ENCODE peak calls at places on chromosomes 4 and X, in four cellular contexts. One of them, this sample, is unnamed.

GRCh38 chr4:76120199-76120598 is 28.0 kb downstream of the NUP54 start:
- DNase-seq in stomach: no peak
- DNase-seq in sigmoid colon: no peak
- DNase-seq in GM12878: no peak
- DNase-seq in this sample: no peak

GRCh38 chrX:32847921-32848320 is 363.4 kb downstream of the DMD start:
- DNase-seq in stomach: no peak
- DNase-seq in sigmoid colon: no peak
- DNase-seq in GM12878: no peak
- DNase-seq in this sample: no peak

GRCh38 chr4:168560184-168560834 is 63.5 kb downstream of the PALLD start:
- DNase-seq in stomach: peak; percentile 37
- DNase-seq in sigmoid colon: no peak
- DNase-seq in GM12878: no peak
- DNase-seq in this sample: no peak

GRCh38 chrX:1581132-1581531 is 10.3 kb upstream of the AKAP17A start:
- DNase-seq in stomach: peak; percentile 58
- DNase-seq in sigmoid colon: no peak
- DNase-seq in GM12878: no peak
- DNase-seq in this sample: no peak

GRCh38 chr4:130814896-130815295 is 1718.9 kb downstream of the C4orf33 start:
- DNase-seq in stomach: no peak
- DNase-seq in sigmoid colon: no peak
- DNase-seq in GM12878: no peak
- DNase-seq in this sample: no peak

GRCh38 chrX:134453631-134454030 is 6.3 kb upstream of the HPRT1 start:
- DNase-seq in stomach: peak; percentile 36
- DNase-seq in sigmoid colon: no peak
- DNase-seq in GM12878: no peak
- DNase-seq in this sample: no peak

GRCh38 chr4:47221721-47222120 is 190.4 kb downstream of the GABRB1 start:
- DNase-seq in stomach: no peak
- DNase-seq in sigmoid colon: no peak
- DNase-seq in GM12878: no peak
- DNase-seq in this sample: no peak

GRCh38 chrX:48196745-48197213 is at the start of gene SSX5:
- DNase-seq in stomach: no peak
- DNase-seq in sigmoid colon: no peak
- DNase-seq in GM12878: no peak
- DNase-seq in this sample: no peak

GRCh38 chrX:30663317-30663716 is 10.1 kb downstream of the GK start:
- DNase-seq in stomach: no peak
- DNase-seq in sigmoid colon: no peak
- DNase-seq in GM12878: no peak
- DNase-seq in this sample: no peak

GRCh38 chr4:109547394-109547793 is 12.7 kb upstream of the MCUB start:
- DNase-seq in stomach: no peak
- DNase-seq in sigmoid colon: no peak
- DNase-seq in GM12878: no peak
- DNase-seq in this sample: no peak

GRCh38 chr4:41009411-41009810 is 204.9 kb downstream of the APBB2 start:
- DNase-seq in stomach: no peak
- DNase-seq in sigmoid colon: no peak
- DNase-seq in GM12878: no peak
- DNase-seq in this sample: no peak

GRCh38 chr4:177450421-177451107 is 8.3 kb upstream of the AGA start:
- DNase-seq in stomach: no peak
- DNase-seq in sigmoid colon: no peak
- DNase-seq in GM12878: no peak
- DNase-seq in this sample: no peak

GRCh38 chr4:177453116-177453515 is 10.9 kb upstream of the AGA start:
- DNase-seq in stomach: no peak
- DNase-seq in sigmoid colon: no peak
- DNase-seq in GM12878: no peak
- DNase-seq in this sample: no peak

GRCh38 chr4:177460460-177460859 is 18.2 kb upstream of the AGA start:
- DNase-seq in stomach: no peak
- DNase-seq in sigmoid colon: no peak
- DNase-seq in GM12878: no peak
- DNase-seq in this sample: no peak

GRCh38 chr4:177451108-177451500 is 8.9 kb upstream of the AGA start:
- DNase-seq in stomach: no peak
- DNase-seq in sigmoid colon: no peak
- DNase-seq in GM12878: no peak
- DNase-seq in this sample: no peak

DNA sequence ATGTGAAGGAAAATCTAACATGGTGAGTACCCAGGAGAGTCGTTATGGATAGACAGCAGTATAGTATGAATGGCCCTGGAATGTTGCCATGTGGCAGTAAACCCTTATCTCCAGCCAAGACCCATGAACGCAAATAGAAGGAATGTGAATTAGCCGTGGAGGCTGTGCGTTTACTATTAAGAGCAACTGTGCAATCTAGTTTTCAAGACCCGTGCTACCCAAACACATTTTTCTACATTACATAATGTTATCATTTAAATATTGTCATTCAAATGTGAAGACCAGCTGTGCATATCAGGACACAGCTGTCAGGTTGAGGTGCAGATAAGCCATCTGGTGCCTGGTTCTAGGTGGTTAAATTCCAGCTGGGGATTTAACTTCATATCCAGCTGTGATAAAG is 13.4 kb upstream of the AGA start:
- DNase-seq in stomach: no peak
- DNase-seq in sigmoid colon: no peak
- DNase-seq in GM12878: no peak
- DNase-seq in this sample: peak; percentile 83
- TF ChIP-seq POLR2AphosphoS5 in stomach: no peak
- TF ChIP-seq POLR2AphosphoS5 in sigmoid colon: no peak
- TF ChIP-seq POLR2AphosphoS5 in GM12878: no peak
- TF ChIP-seq POLR2AphosphoS5 in this sample: no peak

DNA sequence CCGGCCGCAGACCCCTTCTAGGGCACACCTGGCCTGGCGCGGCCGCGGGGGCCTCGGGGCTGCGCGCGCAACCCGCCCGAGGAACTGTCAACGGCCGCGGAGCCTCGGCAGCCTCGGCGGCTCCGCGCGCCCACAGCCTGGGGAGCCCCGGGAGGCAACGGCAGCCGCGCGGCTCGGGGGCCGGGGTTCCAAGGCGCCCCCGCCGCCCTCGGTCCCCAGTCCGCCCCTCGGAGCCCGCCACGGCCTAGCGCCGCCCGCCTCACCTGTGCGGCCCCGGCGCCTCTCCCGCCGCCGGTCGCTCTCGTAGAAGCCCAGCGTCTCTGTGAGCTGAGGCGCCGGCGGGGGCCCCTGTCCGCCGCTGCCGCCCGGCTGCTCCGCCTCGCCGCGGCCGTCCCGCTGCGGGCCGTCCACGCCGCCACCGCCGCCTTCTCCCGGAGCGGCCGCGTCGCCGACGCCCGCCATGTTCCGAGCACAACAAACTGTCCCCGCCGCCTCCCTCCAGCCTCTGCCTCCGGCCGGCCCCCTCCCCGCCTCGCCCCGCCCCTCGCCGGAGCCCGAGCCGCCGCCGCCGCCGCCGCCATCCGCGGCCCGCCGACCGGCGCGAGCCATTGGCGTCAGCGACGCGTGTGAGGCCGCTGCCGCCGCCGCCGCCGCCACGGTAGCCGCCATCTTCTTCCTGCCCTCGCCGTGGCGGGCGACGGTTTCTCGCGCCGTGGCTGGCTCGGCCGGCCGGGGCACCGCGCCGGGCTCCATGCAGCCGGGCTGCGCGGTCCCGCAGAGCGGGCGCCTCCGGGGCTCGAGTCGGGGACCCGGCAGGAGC is at the start of gene TAPT1:
- DNase-seq in stomach: peak; percentile 83
- DNase-seq in sigmoid colon: peak; percentile 89
- DNase-seq in GM12878: no peak
- DNase-seq in this sample: no peak
- TF ChIP-seq POLR2AphosphoS5 in stomach: peak; percentile 1
- TF ChIP-seq POLR2AphosphoS5 in sigmoid colon: peak; percentile 21
- TF ChIP-seq POLR2AphosphoS5 in GM12878: peak; percentile 10
- TF ChIP-seq POLR2AphosphoS5 in this sample: no peak

GRCh38 chr4:140004580-140005314 is 149.2 kb downstream of the MAML3 start:
- DNase-seq in stomach: peak; percentile 49
- DNase-seq in sigmoid colon: peak; percentile 79
- DNase-seq in GM12878: no peak
- DNase-seq in this sample: no peak
- TF ChIP-seq POLR2AphosphoS5 in stomach: no peak
- TF ChIP-seq POLR2AphosphoS5 in sigmoid colon: no peak
- TF ChIP-seq POLR2AphosphoS5 in GM12878: no peak
- TF ChIP-seq POLR2AphosphoS5 in this sample: no peak

GRCh38 chr4:38449506-38450174 is 214.4 kb upstream of the KLF3 start:
- DNase-seq in stomach: no peak
- DNase-seq in sigmoid colon: no peak
- DNase-seq in GM12878: no peak
- DNase-seq in this sample: no peak
- TF ChIP-seq POLR2AphosphoS5 in stomach: no peak
- TF ChIP-seq POLR2AphosphoS5 in sigmoid colon: no peak
- TF ChIP-seq POLR2AphosphoS5 in GM12878: no peak
- TF ChIP-seq POLR2AphosphoS5 in this sample: no peak